ENCODE peak calls at places on chromosomes 2 and 18, in nine cellular contexts. M is AG09309, W is kidney, C is stomach, N is small intestine, F is H7, G is upper lobe of right lung, E is tibial artery, Y is right cardiac atrium. V is an unnamed sample.

GRCh38 chr2:236743623-236744280 is 174.1 kb downstream of the ACKR3 start:
- DNase-seq in N (no peak), W (no peak), C (no peak), F (no peak), M (peak), G (no peak), E (no peak), Y (no peak), V (no peak)

GRCh38 chr18:13566941-13567762 is 159.2 kb downstream of the FAM210A start:
- DNase-seq in C (no peak), Y (peak), F (peak), N (no peak), G (peak), W (no peak), M (no peak), E (peak), V (no peak)

GRCh38 chr2:237128026-237128703 is 42.5 kb downstream of the COPS8 start:
- DNase-seq in E (peak), Y (peak), M (peak), C (peak), G (peak), F (peak), W (peak), N (peak), V (peak)

GRCh38 chr2:133486706-133487305 is 81.5 kb downstream of the NCKAP5 start:
- DNase-seq in W (no peak), M (no peak), E (no peak), C (no peak), F (no peak), G (no peak), N (no peak), Y (no peak), V (no peak)

GRCh38 chr2:159907914-159908313 is 109.9 kb upstream of the CD302 start:
- DNase-seq in Y (no peak), W (no peak), N (no peak), M (no peak), G (no peak), F (no peak), E (no peak), C (no peak), V (peak)

GRCh38 chr2:153068915-153069314 is 350.5 kb downstream of the ARL6IP6 start:
- DNase-seq in E (no peak), C (no peak), M (no peak), Y (no peak), W (no peak), N (no peak), G (no peak), F (no peak), V (no peak)

GRCh38 chr18:70188113-70188512 is 17.4 kb downstream of the RTTN start:
- DNase-seq in M (no peak), E (no peak), C (no peak), F (no peak), N (no peak), G (no peak), Y (no peak), W (no peak), V (no peak)

GRCh38 chr2:40721595-40721994 is 269.7 kb upstream of the SLC8A1 start:
- DNase-seq in G (no peak), F (no peak), N (no peak), W (no peak), C (no peak), M (no peak), Y (no peak), E (no peak), V (no peak)

GRCh38 chr2:181810823-181811695 is 80.5 kb upstream of the ITPRID2 start:
- DNase-seq in F (no peak), Y (peak), C (peak), W (no peak), N (peak), E (no peak), G (no peak), M (peak), V (peak)

GRCh38 chr2:109542384-109542783 is 71.4 kb downstream of the SEPTIN10 start:
- DNase-seq in G (no peak), N (no peak), E (no peak), M (no peak), W (no peak), Y (no peak), C (no peak), F (no peak), V (no peak)

GRCh38 chr2:44245068-44245861 is 30.0 kb upstream of the SLC3A1 start:
- DNase-seq in Y (no peak), M (no peak), N (peak), E (no peak), W (no peak), G (no peak), C (no peak), F (no peak), V (peak)

GRCh38 chr18:54388203-54389142 is 30.8 kb downstream of the C18orf54 start:
- DNase-seq in Y (no peak), F (peak), N (peak), G (no peak), E (no peak), C (no peak), W (no peak), M (peak), V (no peak)

GRCh38 chr2:118576109-118576855 is 271.2 kb downstream of the EN1 start:
- DNase-seq in N (no peak), W (no peak), C (no peak), F (no peak), Y (peak), G (no peak), M (no peak), E (no peak), V (no peak)

GRCh38 chr2:86566158-86566827 is 3.0 kb upstream of the CHMP3 start:
- DNase-seq in G (no peak), Y (no peak), M (no peak), C (no peak), E (no peak), W (no peak), N (no peak), F (no peak), V (no peak)

GRCh38 chr18:74722237-74722636 is 124.6 kb downstream of the ZNF407 start:
- DNase-seq in M (peak), F (no peak), C (no peak), E (no peak), W (no peak), N (no peak), G (no peak), Y (no peak), V (no peak)

GRCh38 chr18:58580078-58580477 is 48.8 kb downstream of the ALPK2 start:
- DNase-seq in E (no peak), C (no peak), W (no peak), N (no peak), Y (no peak), G (no peak), F (no peak), M (no peak), V (no peak)

GRCh38 chr2:241686649-241687425 is at the start of gene DTYMK:
- DNase-seq in M (peak), G (peak), C (peak), N (peak), F (peak), E (peak), Y (peak), W (peak), V (peak)

GRCh38 chr2:218291934-218292699 is at the start of gene TMBIM1:
- DNase-seq in G (peak), E (peak), M (no peak), W (peak), Y (peak), C (peak), N (peak), F (peak), V (no peak)

GRCh38 chr2:119888673-119889072 is 124.2 kb upstream of the EPB41L5 start:
- DNase-seq in M (peak), G (no peak), N (no peak), C (no peak), Y (no peak), F (no peak), W (no peak), E (no peak), V (no peak)

GRCh38 chr2:214550774-214551173 is 139.9 kb downstream of the VWC2L start:
- DNase-seq in M (no peak), C (no peak), G (no peak), W (no peak), E (no peak), Y (no peak), N (no peak), F (no peak), V (no peak)

GRCh38 chr2:118645891-118646290 is 201.6 kb downstream of the EN1 start:
- DNase-seq in G (no peak), M (no peak), Y (no peak), C (no peak), W (no peak), F (no peak), N (no peak), E (no peak), V (no peak)

GRCh38 chr2:207502799-207503198 is 27.0 kb upstream of the CREB1 start:
- DNase-seq in E (no peak), N (no peak), Y (no peak), M (no peak), C (no peak), G (no peak), W (no peak), F (no peak), V (no peak)

GRCh38 chr2:195477996-195478382 is 179.0 kb upstream of the SLC39A10 start:
- DNase-seq in G (no peak), E (no peak), N (no peak), M (no peak), F (no peak), C (no peak), Y (no peak), W (no peak), V (no peak)

GRCh38 chr2:227748079-227748478 is 2.4 kb downstream of the SCYGR8 start:
- DNase-seq in F (peak), W (no peak), C (no peak), M (no peak), G (no peak), Y (no peak), N (no peak), E (no peak), V (no peak)

GRCh38 chr18:32629990-32630389 is 142.8 kb downstream of the KLHL14 start:
- DNase-seq in C (no peak), Y (peak), F (no peak), G (no peak), M (no peak), W (no peak), N (no peak), E (no peak), V (no peak)

GRCh38 chr2:72915076-72915906 is 2.0 kb upstream of the EMX1 start:
- DNase-seq in E (peak), M (no peak), G (no peak), N (no peak), Y (no peak), W (no peak), C (peak), F (peak), V (no peak)
- H3K4me3 ChIP-seq in E (peak), M (no peak), G (peak), N (peak), Y (peak), W (peak), C (peak), F (peak), V (no peak)

GRCh38 chr2:239309398-239310245 is 91.2 kb downstream of the HDAC4 start:
- DNase-seq in N (no peak), G (peak), W (peak), F (no peak), Y (peak), E (peak), M (no peak), C (peak), V (no peak)
- H3K4me3 ChIP-seq in N (no peak), G (peak), W (peak), F (no peak), Y (peak), E (peak), M (peak), C (peak), V (no peak)

GRCh38 chr2:151775057-151775740 is 40.9 kb upstream of the NEB start:
- DNase-seq in W (no peak), G (no peak), C (no peak), N (no peak), M (no peak), Y (no peak), F (no peak), E (no peak), V (no peak)

GRCh38 chr2:151777487-151777886 is 43.2 kb upstream of the NEB start:
- DNase-seq in G (no peak), W (no peak), F (peak), C (no peak), N (no peak), E (no peak), Y (no peak), M (no peak), V (no peak)

GRCh38 chr2:151776367-151776766 is 42.1 kb upstream of the NEB start:
- DNase-seq in C (no peak), Y (no peak), N (peak), W (no peak), M (no peak), E (no peak), G (no peak), F (no peak), V (no peak)

GRCh38 chr2:151771599-151772358 is 37.5 kb upstream of the NEB start:
- DNase-seq in C (no peak), E (no peak), F (no peak), N (no peak), G (no peak), Y (peak), W (no peak), M (peak), V (no peak)

DNA sequence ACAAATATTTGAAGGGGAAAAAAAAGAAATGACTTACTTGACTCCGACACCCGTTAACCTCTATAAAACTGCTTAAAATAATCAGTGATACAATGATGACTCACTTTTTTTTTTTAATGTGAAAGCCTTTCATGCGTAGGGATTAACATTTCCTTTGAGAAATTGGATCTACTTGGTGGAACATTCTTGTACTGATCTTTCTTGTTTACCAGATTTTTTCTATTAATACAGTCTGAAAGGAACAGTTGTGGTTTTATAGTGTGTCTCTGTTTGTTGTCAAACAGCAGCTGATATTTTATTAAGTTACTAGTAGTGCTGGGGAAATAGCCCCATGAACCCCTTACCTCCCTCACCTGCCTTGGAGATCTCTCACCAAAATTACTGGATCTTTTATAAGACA is 40.2 kb upstream of the NEB start:
- DNase-seq in G (no peak), Y (no peak), M (peak), W (no peak), N (no peak), F (no peak), C (no peak), E (no peak), V (peak)
- H3K4me3 ChIP-seq in G (no peak), Y (no peak), M (no peak), W (no peak), N (no peak), F (no peak), C (no peak), E (no peak), V (no peak)

DNA sequence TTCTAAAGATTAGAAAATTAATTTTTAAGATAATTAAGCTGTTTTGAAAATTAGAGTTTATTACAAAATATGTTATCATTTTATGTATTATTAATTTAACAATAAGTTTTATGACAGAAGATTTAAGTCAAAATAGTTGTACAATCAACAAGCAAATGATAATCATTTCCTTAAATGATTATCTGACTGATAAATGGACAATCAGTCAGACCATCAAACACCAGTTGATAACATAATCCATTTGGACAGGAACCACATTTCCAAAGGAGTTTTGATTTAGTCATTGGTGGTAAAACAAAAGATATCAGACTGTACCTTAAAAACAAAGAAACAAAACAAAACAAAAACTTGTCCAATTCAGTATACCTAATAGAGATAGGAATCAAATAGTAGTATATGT is 1.9 kb downstream of the TFPI start:
- DNase-seq in E (no peak), M (no peak), C (no peak), Y (no peak), F (no peak), W (no peak), G (no peak), N (no peak), V (no peak)
- H3K4me3 ChIP-seq in E (peak), M (no peak), C (peak), Y (peak), F (no peak), W (peak), G (peak), N (peak), V (peak)

DNA sequence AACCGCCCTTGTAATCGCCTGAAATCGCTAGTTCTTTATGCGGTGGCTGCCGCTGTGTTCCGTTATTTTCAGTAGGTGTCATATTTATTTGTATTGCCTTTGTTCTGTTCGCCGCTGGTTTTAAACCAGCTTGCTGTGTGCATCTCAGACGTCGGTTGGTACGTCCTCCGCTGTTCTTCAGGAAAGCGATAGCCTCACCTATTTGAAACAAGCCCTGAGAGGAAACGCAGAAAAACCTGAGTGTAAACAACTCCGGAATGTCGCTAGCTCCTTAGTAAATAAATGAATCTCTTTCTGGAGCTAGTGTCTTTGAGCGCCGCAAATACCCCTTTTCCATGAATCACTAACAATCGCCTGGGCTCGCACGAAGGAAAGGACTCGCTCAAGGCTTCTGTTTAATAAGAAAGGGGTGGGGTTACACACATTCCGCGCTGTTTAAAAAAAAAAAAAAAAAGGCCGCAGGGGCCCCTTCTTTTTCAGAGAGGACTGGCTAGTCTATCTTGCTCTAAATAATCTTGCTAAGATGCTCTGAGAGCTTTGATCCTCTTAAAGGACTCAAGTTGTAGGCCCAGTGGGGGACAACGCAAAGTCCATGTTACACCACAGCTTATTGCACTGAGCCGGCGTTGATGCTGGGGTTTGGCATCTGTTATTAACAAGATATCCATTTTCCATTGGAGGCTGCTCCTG is 3.0 kb downstream of the HOXD8 start:
- DNase-seq in Y (no peak), W (peak), C (no peak), M (no peak), F (no peak), G (no peak), E (no peak), N (no peak), V (no peak)
- H3K4me3 ChIP-seq in Y (peak), W (peak), C (peak), M (no peak), F (no peak), G (peak), E (no peak), N (peak), V (no peak)

DNA sequence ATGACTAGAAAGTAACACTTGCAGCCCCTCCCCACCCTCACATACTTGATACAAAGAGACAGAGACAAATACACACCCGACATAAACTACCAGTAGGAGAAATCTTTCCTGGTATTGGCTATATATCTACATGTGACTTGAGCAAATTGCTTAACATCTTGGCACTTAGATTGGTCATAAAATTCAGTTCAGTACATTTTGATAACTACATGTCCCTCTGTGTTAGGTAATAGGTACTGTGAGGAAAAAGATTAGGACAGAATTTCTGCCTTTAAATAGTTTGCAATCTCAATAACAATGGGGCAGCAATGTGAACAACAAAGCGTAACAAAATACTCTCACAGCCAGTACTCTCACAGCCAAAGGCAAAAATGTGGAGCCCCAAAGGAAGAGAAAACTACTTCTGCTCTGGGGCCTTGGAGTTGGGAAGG is 670.0 kb upstream of the ACVR2A start:
- DNase-seq in Y (no peak), F (peak), E (no peak), G (no peak), W (no peak), N (peak), C (no peak), M (no peak), V (peak)
- H3K4me3 ChIP-seq in Y (no peak), F (no peak), E (no peak), G (no peak), W (no peak), N (no peak), C (no peak), M (no peak), V (no peak)

V was measured in LNCaP clone FGC.